ENCODE peak calls at places on chromosomes 12 and 14, in four cellular contexts. D is mammary epithelial cell, P is neuronal stem cell, Q is PC-3. K is an unnamed sample.

GRCh38 chr12:93317227-93317626 is 60.5 kb upstream of the NUDT4 start:
- DNase-seq in D (peak), P (no peak), Q (peak), K (no peak)

GRCh38 chr12:3520168-3520567 is 29.2 kb downstream of the PRMT8 start:
- DNase-seq in D (no peak), P (no peak), Q (peak), K (no peak)

GRCh38 chr14:31449971-31450610 is 7.2 kb downstream of the DTD2 start:
- DNase-seq in D (peak), P (no peak), Q (peak), K (no peak)

GRCh38 chr12:23830210-23830609 is 119.3 kb downstream of the SOX5 start:
- DNase-seq in D (no peak), P (peak), Q (no peak), K (no peak)

GRCh38 chr12:2624543-2625266 is 170.1 kb upstream of the FKBP4 start:
- DNase-seq in D (peak), P (peak), Q (peak), K (peak)

GRCh38 chr12:91106283-91106682 is 5.0 kb downstream of the LUM start:
- DNase-seq in D (no peak), P (no peak), Q (no peak), K (no peak)

GRCh38 chr12:83128529-83128928 is 441.8 kb downstream of the TMTC2 start:
- DNase-seq in D (no peak), P (no peak), Q (no peak), K (no peak)

GRCh38 chr14:96479435-96480146 is 22.6 kb upstream of the PAPOLA start:
- DNase-seq in D (no peak), P (no peak), Q (no peak), K (no peak)

GRCh38 chr14:85344847-85345591 is 184.9 kb upstream of the FLRT2 start:
- DNase-seq in D (no peak), P (no peak), Q (no peak), K (no peak)

GRCh38 chr12:7319934-7320333 is 16.1 kb downstream of the ACSM4 start:
- DNase-seq in D (no peak), P (no peak), Q (peak), K (no peak)

GRCh38 chr14:60163741-60164140 is 1.5 kb downstream of the DHRS7 start:
- DNase-seq in D (no peak), P (no peak), Q (no peak), K (no peak)

GRCh38 chr12:25328082-25328712 is 77.5 kb upstream of the KRAS start:
- DNase-seq in D (peak), P (no peak), Q (no peak), K (no peak)

GRCh38 chr14:103688906-103689902 is 26.0 kb downstream of the XRCC3 start:
- DNase-seq in D (no peak), P (no peak), Q (no peak), K (no peak)

GRCh38 chr12:121626853-121627623 is 708 bp downstream of the ORAI1 start:
- DNase-seq in D (peak), P (peak), Q (peak), K (no peak)

GRCh38 chr14:94643316-94644101 is 31.3 kb downstream of the SERPINA3 start:
- DNase-seq in D (no peak), P (no peak), Q (no peak), K (no peak)

GRCh38 chr14:53929871-53930685 is 26.5 kb downstream of the BMP4 start:
- DNase-seq in D (peak), P (no peak), Q (peak), K (no peak)

GRCh38 chr12:50219544-50219943 is 52.4 kb upstream of the CERS5 start:
- DNase-seq in D (no peak), P (no peak), Q (no peak), K (no peak)

GRCh38 chr14:98633380-98633779 is 638.6 kb downstream of the BCL11B start:
- DNase-seq in D (peak), P (no peak), Q (no peak), K (no peak)

GRCh38 chr12:57518920-57519757 is 1.2 kb downstream of the DDIT3 start:
- DNase-seq in D (peak), P (no peak), Q (peak), K (no peak)

GRCh38 chr14:24429395-24430142 is at the start of the genes CBLN3 and KHNYN:
- DNase-seq in D (peak), P (peak), Q (peak), K (no peak)
- H3K27ac ChIP-seq in D (peak), P (no peak), Q (peak), K (peak)

DNA sequence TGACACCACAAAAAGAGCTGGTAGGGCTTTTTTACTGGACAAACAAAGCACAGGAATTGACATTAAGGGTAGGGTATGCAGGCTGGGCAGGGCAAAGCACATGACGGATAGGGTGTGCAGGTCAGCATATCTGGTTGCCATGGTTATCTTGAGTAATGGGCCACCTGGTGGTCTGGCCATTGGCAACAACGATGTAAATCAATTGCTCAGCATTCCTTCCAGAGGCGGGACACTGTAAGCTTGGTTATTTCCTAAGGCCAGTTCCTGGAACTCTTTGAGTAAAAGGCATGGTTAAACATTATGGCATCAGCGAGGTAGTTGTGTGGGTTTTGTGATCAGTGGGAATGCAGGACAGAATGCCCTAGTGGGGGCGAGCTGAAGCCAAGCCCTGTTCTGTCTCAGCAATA is 396.9 kb upstream of the PDE3A start:
- DNase-seq in D (no peak), P (peak), Q (no peak), K (no peak)
- H3K9ac ChIP-seq in D (no peak), P (no peak), Q (no peak), K (no peak)

GRCh38 chr14:22547309-22547947 is 41.6 kb downstream of the DAD1 start:
- DNase-seq in D (no peak), P (no peak), Q (no peak), K (no peak)
- H3K27ac ChIP-seq in D (no peak), P (no peak), Q (no peak), K (no peak)

GRCh38 chr12:81125691-81126090 is 47.8 kb downstream of the ACSS3 start:
- DNase-seq in D (no peak), P (no peak), Q (no peak), K (no peak)

GRCh38 chr12:81120961-81121360 is 43.1 kb downstream of the ACSS3 start:
- DNase-seq in D (no peak), P (no peak), Q (no peak), K (no peak)

GRCh38 chr12:81128930-81129554 is 51.2 kb downstream of the ACSS3 start:
- DNase-seq in D (peak), P (peak), Q (peak), K (no peak)

DNA sequence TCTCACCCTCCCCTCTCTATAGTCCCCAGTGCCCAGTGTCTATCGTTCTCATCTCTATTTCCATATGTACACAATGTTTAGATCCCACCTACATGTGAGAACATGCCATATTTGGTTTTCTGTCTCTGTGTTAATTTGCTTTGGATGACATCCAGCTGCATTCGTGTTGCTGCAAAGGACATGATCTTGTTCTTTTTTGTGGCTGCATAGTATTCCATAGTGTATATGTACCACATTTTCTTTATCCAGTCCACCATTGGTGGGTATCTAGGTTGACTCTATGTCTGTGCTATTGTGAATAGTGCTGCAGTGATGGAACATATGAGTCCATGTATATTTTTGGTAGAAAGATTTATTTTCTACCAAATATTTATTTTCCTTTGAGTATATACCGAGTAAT is 45.7 kb downstream of the ACSS3 start:
- DNase-seq in D (no peak), P (no peak), Q (no peak), K (no peak)
- H3K9ac ChIP-seq in D (no peak), P (no peak), Q (no peak), K (no peak)

GRCh38 chr12:51973560-51973959 is 22.1 kb downstream of the ACVR1B start:
- DNase-seq in D (no peak), P (no peak), Q (no peak), K (no peak)

GRCh38 chr12:51972424-51972812 is 20.9 kb downstream of the ACVR1B start:
- DNase-seq in D (no peak), P (no peak), Q (no peak), K (no peak)

GRCh38 chr12:51974646-51975045 is 23.1 kb downstream of the ACVR1B start:
- DNase-seq in D (no peak), P (no peak), Q (no peak), K (no peak)

GRCh38 chr12:51971679-51972423 is 20.4 kb downstream of the ACVR1B start:
- DNase-seq in D (no peak), P (no peak), Q (no peak), K (no peak)

DNA sequence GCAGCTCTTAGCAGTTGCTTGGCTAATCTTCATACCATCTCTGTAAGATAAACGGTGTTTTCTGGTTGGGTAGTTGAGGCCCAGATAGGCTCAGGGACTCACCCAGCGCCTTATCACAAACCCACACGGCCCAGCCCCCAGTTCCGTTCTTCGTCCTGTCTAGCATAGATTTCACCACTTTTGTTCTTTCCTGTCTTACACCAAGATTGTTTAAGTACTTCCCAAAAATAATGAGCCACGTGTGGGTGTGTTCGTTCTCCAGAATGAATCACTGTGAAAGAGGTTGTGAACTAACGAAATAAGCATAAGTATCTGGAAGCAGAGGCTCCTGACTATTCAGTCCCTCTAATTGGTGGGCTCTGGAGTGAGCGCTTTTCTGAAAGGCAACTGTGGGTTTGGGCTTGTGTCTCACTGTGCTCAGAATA is 21.4 kb downstream of the ACVR1B start:
- DNase-seq in D (peak), P (no peak), Q (no peak), K (no peak)
- H3K27ac ChIP-seq in D (no peak), P (peak), Q (no peak), K (peak)

DNA sequence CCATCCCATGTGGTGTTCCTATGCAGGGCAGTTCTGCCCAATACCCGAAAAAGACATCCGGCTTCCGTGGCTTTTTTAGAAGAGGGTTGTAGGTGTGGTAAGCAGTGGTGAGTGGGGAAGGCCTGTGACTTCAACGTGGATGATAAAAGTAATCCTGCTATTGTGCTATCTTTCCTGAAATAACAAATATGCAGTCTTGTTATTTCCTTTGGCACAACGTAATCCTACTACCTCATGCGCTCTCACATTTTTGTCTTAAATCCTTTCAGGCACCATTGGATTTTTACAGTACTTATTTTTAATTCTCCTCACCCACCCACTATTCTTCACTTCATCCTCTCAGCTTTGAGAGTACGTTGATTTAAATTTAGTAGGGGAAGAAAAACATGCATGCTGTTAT is 96.8 kb downstream of the IPO8 start:
- DNase-seq in D (no peak), P (no peak), Q (no peak), K (no peak)
- H3K9ac ChIP-seq in D (no peak), P (no peak), Q (no peak), K (no peak)

GRCh38 chr12:8501720-8502119 is 11.6 kb upstream of the CLEC4D start:
- DNase-seq in D (no peak), P (no peak), Q (no peak), K (no peak)

GRCh38 chr12:8504351-8504750 is 9.0 kb upstream of the CLEC4D start:
- DNase-seq in D (no peak), P (no peak), Q (no peak), K (no peak)

DNA sequence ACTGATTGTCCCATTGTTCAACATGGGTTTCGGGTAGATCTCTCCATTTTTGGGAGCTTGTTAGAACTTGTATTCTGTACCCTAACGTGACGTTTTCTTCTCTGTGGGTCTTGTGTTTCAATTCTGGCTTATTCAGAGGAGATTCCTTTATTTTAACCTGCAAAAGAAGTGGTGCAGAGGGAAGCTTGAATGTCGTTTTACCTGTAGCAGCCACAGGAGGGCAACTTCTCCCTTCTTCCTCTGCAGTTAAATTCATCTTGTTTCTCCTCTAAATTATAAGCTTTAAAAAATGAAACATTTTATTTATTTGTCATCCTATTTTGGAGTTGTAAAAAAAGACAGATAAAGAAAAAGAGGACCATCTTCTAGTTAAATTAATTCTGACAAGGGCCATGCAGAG is 13.7 kb upstream of the CLEC4D start:
- DNase-seq in D (no peak), P (no peak), Q (no peak), K (no peak)
- H3K27ac ChIP-seq in D (no peak), P (no peak), Q (no peak), K (no peak)

K was measured in keratinocyte.